ENCODE peak calls at places on chromosomes 1 and 21, in four cellular contexts. N is A549, G is K562, C is GM12878. D is an unnamed sample.

GRCh38 chr1:7380712-7381111 is 390.4 kb upstream of the VAMP3 start:
- DNase-seq in G (no peak), C (no peak), N (no peak), D (no peak)

GRCh38 chr21:36966846-36967657 is 583 bp upstream of the HLCS start:
- DNase-seq in G (no peak), N (no peak), C (no peak), D (no peak)

GRCh38 chr1:214801191-214801590 is 198.2 kb downstream of the CENPF start:
- DNase-seq in G (no peak), C (no peak), N (no peak), D (peak; percentile 51)

GRCh38 chr1:151729966-151730291 is 8.6 kb downstream of the RIIAD1 start:
- DNase-seq in N (no peak), G (no peak), C (no peak), D (no peak)

GRCh38 chr1:93014156-93014555 is 52.9 kb upstream of the DIPK1A start:
- DNase-seq in C (no peak), N (no peak), G (no peak), D (peak; percentile 10)

GRCh38 chr1:116455509-116455908 is 82.5 kb downstream of the ATP1A1 start:
- DNase-seq in G (no peak), C (no peak), N (no peak), D (no peak)

GRCh38 chr21:42146821-42147220 is 72.1 kb upstream of the ABCG1 start:
- DNase-seq in C (no peak), N (no peak), G (no peak), D (no peak)

GRCh38 chr1:116506132-116507004 is 64.5 kb downstream of the CD58 start:
- DNase-seq in G (no peak), C (no peak), N (no peak), D (no peak)

GRCh38 chr1:225963735-225964530 is 22.9 kb upstream of the LEFTY2 start:
- DNase-seq in N (no peak), C (no peak), G (no peak), D (no peak)

GRCh38 chr1:8567146-8567545 is 249.2 kb downstream of the SLC45A1 start:
- DNase-seq in N (no peak), C (no peak), G (no peak), D (peak; percentile 84)

GRCh38 chr1:167898578-167899222 is 15.2 kb downstream of the ADCY10 start:
- DNase-seq in C (no peak), G (peak; percentile 35), N (no peak), D (no peak)

GRCh38 chr1:222021124-222021523 is 279.2 kb upstream of the DUSP10 start:
- DNase-seq in G (no peak), N (no peak), C (no peak), D (no peak)

DNA sequence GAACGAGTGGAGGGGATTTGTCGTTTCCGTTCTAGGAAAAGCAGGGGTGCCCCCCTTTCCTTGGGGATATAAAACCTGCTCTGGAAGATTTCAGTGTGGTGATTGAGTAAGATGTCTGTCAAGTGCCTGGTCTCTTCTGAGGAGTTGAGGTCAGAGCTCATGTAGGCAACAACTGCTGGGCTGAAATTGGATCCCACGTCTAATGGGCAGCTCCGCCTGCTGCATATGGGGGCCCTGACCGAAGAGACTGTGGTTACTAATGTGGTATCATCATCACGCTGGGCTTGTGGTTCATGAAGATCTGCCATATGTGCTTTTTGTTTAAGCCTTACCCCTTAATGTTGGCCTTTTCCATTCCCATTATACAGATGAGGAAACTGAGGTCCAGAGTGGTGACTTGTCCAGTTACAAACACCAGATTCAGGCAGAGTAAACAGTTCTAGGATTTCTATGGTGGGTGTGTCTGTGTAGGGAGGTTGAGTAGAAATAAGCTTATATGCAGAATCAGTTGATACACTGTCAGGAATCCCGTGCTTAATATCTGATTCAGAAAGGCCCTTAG is 574 bp downstream of the UTP11 start:
- DNase-seq in G (no peak), C (no peak), N (no peak), D (peak; percentile 88)
- TF ChIP-seq ELK1 in G (no peak), C (no peak), N (no peak), D (no peak)

GRCh38 chr1:174726167-174726879 is 273.4 kb upstream of the CACYBP start:
- DNase-seq in N (peak; percentile 8), G (no peak), C (no peak), D (peak; percentile 55)
- TF ChIP-seq USF2 in N (no peak), G (no peak), C (no peak), D (no peak)

DNA sequence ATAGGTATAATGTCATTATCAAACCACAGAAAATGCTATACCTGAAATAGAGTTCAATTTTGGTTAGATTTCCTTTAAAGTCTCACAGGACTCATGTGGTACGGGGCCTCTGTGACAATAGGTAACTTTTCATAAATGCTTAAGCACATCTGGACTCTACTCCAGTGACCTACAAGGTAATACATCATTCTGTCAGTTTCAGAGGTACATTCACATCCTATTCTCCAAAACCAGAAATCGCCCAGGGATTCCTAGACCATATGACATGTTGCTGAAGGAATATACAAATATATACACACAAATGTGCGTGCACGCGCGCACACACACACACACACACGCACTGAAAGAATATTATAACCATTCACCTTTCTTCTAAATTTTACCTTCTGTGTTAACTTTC is 311.8 kb downstream of the SMYD3 start:
- DNase-seq in C (no peak), N (no peak), G (no peak), D (no peak)
- TF ChIP-seq ELK1 in C (no peak), N (no peak), G (no peak), D (no peak)

GRCh38 chr1:66450043-66450514 is 83.9 kb upstream of the SGIP1 start:
- DNase-seq in N (no peak), C (no peak), G (no peak), D (no peak)
- TF ChIP-seq USF2 in N (no peak), C (no peak), G (no peak), D (no peak)

DNA sequence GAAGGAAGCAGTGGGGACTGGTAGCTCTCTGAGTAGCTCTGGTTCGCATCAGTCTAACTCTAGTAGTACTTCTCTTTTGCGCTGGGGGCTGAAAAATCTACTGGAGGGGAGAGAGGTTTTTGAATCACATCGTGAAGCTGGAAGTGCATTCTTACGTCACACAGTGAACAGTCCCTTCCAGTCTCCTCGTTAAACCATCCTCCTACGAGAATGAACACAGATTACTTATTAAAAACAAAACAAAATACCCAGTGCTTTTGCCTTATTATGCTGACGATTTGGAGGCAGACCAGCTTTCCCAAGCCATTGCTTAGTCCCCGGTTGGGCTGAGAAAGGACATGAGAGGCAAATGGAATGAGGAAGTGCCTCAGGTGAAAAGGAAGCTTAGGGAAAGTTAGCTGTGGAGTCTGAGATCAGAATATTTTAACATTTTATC is 16.1 kb downstream of the HUNK start:
- DNase-seq in N (peak; percentile 39), G (no peak), C (no peak), D (no peak)
- TF ChIP-seq ELK1 in N (no peak), G (no peak), C (no peak), D (no peak)

DNA sequence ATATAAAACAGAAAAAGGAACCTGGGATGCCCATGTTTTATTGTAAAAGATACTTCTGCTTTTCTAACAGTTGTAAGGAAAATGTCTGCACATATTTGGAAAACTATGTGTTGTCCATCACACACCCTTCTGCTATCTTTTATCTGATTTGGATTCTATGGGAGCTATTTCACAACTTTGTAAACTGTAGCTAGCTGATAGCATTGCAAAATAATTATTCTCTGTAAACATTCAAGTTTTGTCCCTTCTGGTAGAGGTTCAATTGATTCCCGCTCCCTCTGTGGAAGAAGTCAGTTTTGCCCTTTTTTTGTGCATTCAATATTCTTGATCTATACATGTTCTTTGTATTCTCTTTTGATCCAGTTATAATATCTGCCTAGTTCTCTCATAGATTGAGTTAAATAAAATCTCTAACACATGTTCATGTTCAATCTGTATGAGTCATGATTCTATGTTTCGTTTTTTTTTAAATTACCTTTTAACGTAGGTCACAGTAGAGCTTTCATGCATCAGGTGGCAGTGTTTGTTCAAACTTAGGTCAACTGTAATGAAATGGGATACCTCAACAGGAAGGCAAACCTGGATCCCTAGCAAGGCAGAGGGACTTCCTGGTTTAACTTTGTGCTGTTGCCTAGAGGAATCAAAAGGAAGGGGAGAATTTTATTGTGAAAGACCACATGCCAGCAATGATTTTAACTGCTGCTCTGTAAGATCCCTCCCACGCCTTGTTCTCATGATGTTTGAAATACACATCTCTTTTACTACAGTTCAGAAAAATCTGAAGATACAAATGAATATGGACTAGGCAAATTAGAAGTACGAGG is 26.0 kb upstream of the BCL9 start:
- DNase-seq in N (no peak), C (no peak), G (no peak), D (peak; percentile 41)
- TF ChIP-seq USF2 in N (no peak), C (no peak), G (no peak), D (no peak)

DNA sequence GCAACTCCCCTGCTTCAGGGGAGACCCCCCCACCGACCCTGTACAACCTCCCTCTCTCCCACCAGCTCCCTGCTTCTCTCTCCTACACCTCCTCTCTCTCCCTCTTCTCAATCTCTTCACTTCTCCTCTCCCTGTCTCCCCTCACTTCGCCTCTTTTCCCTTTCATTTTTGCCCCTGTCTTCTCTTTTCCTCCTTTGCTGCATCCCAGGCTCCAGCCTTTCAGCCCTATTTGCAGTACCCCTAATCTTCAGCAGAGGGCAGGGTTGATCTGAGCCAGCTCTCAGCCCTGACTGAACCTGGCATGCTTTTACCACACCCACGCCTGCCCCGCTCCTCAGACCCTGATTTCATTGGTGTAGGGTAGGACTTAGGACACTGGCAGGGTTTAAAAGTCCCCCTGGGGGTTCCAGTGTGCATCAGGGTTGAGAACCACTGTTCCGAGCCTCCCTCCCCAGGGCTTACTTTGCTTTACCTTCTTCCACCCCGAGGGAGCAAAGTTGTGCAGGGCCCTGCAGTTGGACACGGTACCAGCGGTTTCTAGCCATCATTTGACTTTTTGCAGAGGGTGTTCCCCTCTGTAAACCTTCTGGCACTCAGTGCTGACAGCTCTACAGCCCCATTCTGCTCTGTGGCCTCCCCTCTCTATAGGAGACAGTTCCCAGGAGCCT is 67.3 kb upstream of the CNTN2 start:
- DNase-seq in N (peak; percentile 91), G (peak; percentile 84), C (no peak), D (peak; percentile 32)
- TF ChIP-seq ELK1 in N (no peak), G (no peak), C (no peak), D (no peak)

GRCh38 chr1:44717653-44718052 is 13.3 kb downstream of the RNU5D-1 start:
- DNase-seq in G (no peak), N (no peak), C (no peak), D (peak; percentile 12)

GRCh38 chr1:44717196-44717595 is 13.8 kb downstream of the RNU5D-1 start:
- DNase-seq in N (no peak), G (no peak), C (no peak), D (no peak)

GRCh38 chr1:44713321-44713781 is 17.6 kb downstream of the RNU5D-1 start:
- DNase-seq in N (no peak), G (no peak), C (no peak), D (no peak)

GRCh38 chr1:44714532-44714931 is 16.4 kb downstream of the RNU5D-1 start:
- DNase-seq in C (no peak), N (no peak), G (no peak), D (no peak)

GRCh38 chr1:44714944-44715571 is 15.9 kb downstream of the RNU5D-1 start:
- DNase-seq in G (peak; percentile 86), N (peak; percentile 78), C (peak; percentile 71), D (peak; percentile 73)
- TF ChIP-seq USF2 in G (no peak), N (no peak), C (no peak), D (no peak)

D was measured in IMR-90.